ENCODE peak calls at places on chromosomes 12 and 14, in six cellular contexts. F, H, J, W, K and Z are unnamed samples.

GRCh38 chr14:35553808-35554207 is 19.8 kb downstream of the INSM2 start:
- DNase-seq in F (no peak), H (no peak), J (peak), W (no peak), K (no peak), Z (peak)

GRCh38 chr12:79681008-79681590 is 9.7 kb downstream of the PAWR start:
- DNase-seq in F (no peak), H (peak), J (peak), W (no peak), K (no peak), Z (peak)

GRCh38 chr12:26790645-26790994 is 42.4 kb downstream of the ITPR2 start:
- DNase-seq in F (no peak), H (no peak), J (peak), W (no peak), K (no peak), Z (no peak)

GRCh38 chr12:111753144-111753881 is 13.4 kb upstream of the ALDH2 start:
- DNase-seq in F (no peak), H (no peak), J (peak), W (no peak), K (peak), Z (no peak)

GRCh38 chr14:88005050-88005481 is at the start of gene GPR65:
- DNase-seq in F (no peak), H (no peak), J (no peak), W (peak), K (no peak), Z (no peak)

GRCh38 chr12:54038760-54039414 is 6.0 kb downstream of the HOXC5 start:
- DNase-seq in F (no peak), H (no peak), J (no peak), W (no peak), K (peak), Z (no peak)

GRCh38 chr12:27083861-27084271 is 1.5 kb upstream of the C12orf71 start:
- DNase-seq in F (peak), H (peak), J (peak), W (no peak), K (peak), Z (peak)

GRCh38 chr12:123269980-123270379 is 1.7 kb downstream of the CDK2AP1 start:
- DNase-seq in F (no peak), H (no peak), J (no peak), W (no peak), K (no peak), Z (peak)

GRCh38 chr12:132084681-132085635 is 59.2 kb downstream of the DDX51 start:
- DNase-seq in F (peak), H (no peak), J (peak), W (peak), K (peak), Z (peak)

GRCh38 chr14:92280554-92281262 is 42.3 kb upstream of the SLC24A4 start:
- DNase-seq in F (no peak), H (no peak), J (no peak), W (peak), K (no peak), Z (no peak)

GRCh38 chr14:43031598-43031997 is 1424.9 kb downstream of the LRFN5 start:
- DNase-seq in F (no peak), H (no peak), J (peak), W (no peak), K (no peak), Z (no peak)

GRCh38 chr12:128853321-128854197 is at the start of gene GLT1D1:
- DNase-seq in F (peak), H (no peak), J (no peak), W (no peak), K (peak), Z (no peak)

GRCh38 chr12:26153421-26154154 is 28.8 kb upstream of the BHLHE41 start:
- DNase-seq in F (no peak), H (peak), J (peak), W (no peak), K (no peak), Z (peak)

GRCh38 chr12:97404549-97404948 is 58.1 kb upstream of the RMST start:
- DNase-seq in F (no peak), H (peak), J (peak), W (peak), K (peak), Z (peak)

GRCh38 chr12:39581592-39581991 is 38.0 kb downstream of the ABCD2 start:
- DNase-seq in F (no peak), H (no peak), J (peak), W (no peak), K (no peak), Z (peak)

GRCh38 chr14:37232907-37233481 is 35.3 kb downstream of the MIPOL1 start:
- DNase-seq in F (no peak), H (peak), J (peak), W (no peak), K (peak), Z (peak)

GRCh38 chr12:28742791-28743190 is 406.3 kb upstream of the FAR2 start:
- DNase-seq in F (no peak), H (peak), J (peak), W (no peak), K (no peak), Z (peak)

GRCh38 chr14:94599656-94600004 is 12.6 kb upstream of the SERPINA3 start:
- DNase-seq in F (no peak), H (peak), J (no peak), W (no peak), K (no peak), Z (no peak)

GRCh38 chr12:14260011-14260993 is 105.2 kb upstream of the ATF7IP start:
- DNase-seq in F (peak), H (peak), J (peak), W (no peak), K (peak), Z (peak)

GRCh38 chr14:60092516-60092915 is 793 bp downstream of the PCNX4 start:
- DNase-seq in F (no peak), H (peak), J (peak), W (peak), K (peak), Z (no peak)

GRCh38 chr12:53333289-53333688 is 2.9 kb downstream of the SP7 start:
- DNase-seq in F (no peak), H (no peak), J (no peak), W (no peak), K (no peak), Z (no peak)

GRCh38 chr14:31419179-31420012 is 954 bp downstream of the HEATR5A start:
- DNase-seq in F (no peak), H (peak), J (peak), W (no peak), K (no peak), Z (no peak)

GRCh38 chr14:32805979-32806378 is 132.7 kb upstream of the NPAS3 start:
- DNase-seq in F (no peak), H (no peak), J (no peak), W (no peak), K (no peak), Z (no peak)

GRCh38 chr12:6949063-6949594 is 2.0 kb upstream of the PTPN6 start:
- DNase-seq in F (no peak), H (no peak), J (no peak), W (peak), K (no peak), Z (no peak)

GRCh38 chr12:111758120-111758561 is 8.6 kb upstream of the ALDH2 start:
- DNase-seq in F (no peak), H (no peak), J (no peak), W (no peak), K (no peak), Z (peak)

GRCh38 chr12:132308311-132309161 is 20.9 kb downstream of the GALNT9 start:
- DNase-seq in F (no peak), H (no peak), J (no peak), W (no peak), K (no peak), Z (no peak)

GRCh38 chr14:104341532-104342434 is 203.4 kb downstream of the KIF26A start:
- DNase-seq in F (no peak), H (peak), J (peak), W (peak), K (peak), Z (no peak)

GRCh38 chr12:73598626-73599025 is 939.0 kb upstream of the ATXN7L3B start:
- DNase-seq in F (no peak), H (no peak), J (peak), W (no peak), K (no peak), Z (peak)